ENCODE peak calls at places on chromosome 3, in nine cellular contexts. M is sigmoid colon, F is fibroblast of the aortic adventitia, L is fibroblast of pulmonary artery, X is cardiac fibroblast, I is tibial artery, K is IMR-90, D is upper lobe of right lung, J is Peyer's patch. S is an unnamed sample.

GRCh38 chr3:127009531-127009930 is 26.6 kb downstream of the PLXNA1 start:
- DNase-seq in J (no peak), L (no peak), I (no peak), X (no peak), K (no peak), F (no peak), D (no peak), M (no peak), S (no peak)

GRCh38 chr3:149003653-149004305 is 12.4 kb downstream of the GYG1 start:
- DNase-seq in L (no peak), J (no peak), M (no peak), X (no peak), F (no peak), D (no peak), K (no peak), I (no peak), S (no peak)

GRCh38 chr3:171190668-171191067 is 164.1 kb upstream of the SLC2A2 start:
- DNase-seq in J (no peak), I (no peak), D (no peak), M (no peak), X (no peak), F (no peak), K (peak; percentile 49), L (no peak), S (no peak)

GRCh38 chr3:7518471-7518870 is 657.6 kb downstream of the GRM7 start:
- DNase-seq in I (no peak), J (no peak), D (no peak), K (no peak), L (peak; percentile 74), F (peak; percentile 9), M (no peak), X (peak; percentile 85), S (no peak)

GRCh38 chr3:161233557-161233956 is 12.4 kb downstream of the NMD3 start:
- DNase-seq in K (peak; percentile 63), L (peak; percentile 29), X (no peak), M (no peak), D (no peak), F (peak; percentile 17), I (no peak), J (no peak), S (no peak)

GRCh38 chr3:197466586-197467399 is 89.0 kb downstream of the BDH1 start:
- DNase-seq in K (peak; percentile 72), J (no peak), M (no peak), I (no peak), D (peak; percentile 36), F (peak; percentile 58), L (peak; percentile 55), X (peak; percentile 57), S (peak; percentile 59)

GRCh38 chr3:47658444-47658843 is 79.8 kb upstream of the CSPG5 start:
- DNase-seq in J (no peak), I (no peak), L (no peak), M (no peak), D (no peak), X (no peak), F (no peak), K (no peak), S (no peak)

GRCh38 chr3:10234526-10235230 is 13.6 kb upstream of the TATDN2 start:
- DNase-seq in L (no peak), I (no peak), K (no peak), F (no peak), X (no peak), D (no peak), J (no peak), M (no peak), S (no peak)

GRCh38 chr3:161035711-161036110 is 69.4 kb downstream of the B3GALNT1 start:
- DNase-seq in J (no peak), M (no peak), D (no peak), K (no peak), L (peak; percentile 85), F (peak; percentile 74), X (peak; percentile 49), I (no peak), S (peak; percentile 81)

GRCh38 chr3:111712294-111713180 is 117.4 kb upstream of the ZBED2 start:
- DNase-seq in D (no peak), K (no peak), M (peak; percentile 72), J (no peak), X (no peak), L (no peak), I (peak; percentile 76), F (peak; percentile 47), S (no peak)

GRCh38 chr3:66413151-66413751 is 87.6 kb downstream of the LRIG1 start:
- DNase-seq in F (peak; percentile 78), X (no peak), J (no peak), I (no peak), K (peak; percentile 100), M (no peak), L (peak; percentile 29), D (no peak), S (peak; percentile 82)

GRCh38 chr3:38116471-38117162 is 20.3 kb downstream of the ACAA1 start:
- DNase-seq in L (no peak), M (peak; percentile 52), J (no peak), D (no peak), F (no peak), I (peak; percentile 59), X (no peak), K (no peak), S (no peak)

GRCh38 chr3:182686033-182686886 is 107.0 kb upstream of the ATP11B start:
- DNase-seq in I (no peak), X (no peak), J (no peak), D (no peak), L (no peak), F (no peak), M (no peak), K (no peak), S (no peak)

GRCh38 chr3:134330895-134331810 is 43.1 kb downstream of the AMOTL2 start:
- DNase-seq in K (peak; percentile 71), J (no peak), X (peak; percentile 86), I (peak; percentile 79), F (peak; percentile 93), L (peak; percentile 60), M (peak; percentile 85), D (no peak), S (peak; percentile 43)

GRCh38 chr3:72123908-72124441 is 339.0 kb upstream of the PROK2 start:
- DNase-seq in L (peak; percentile 96), X (peak; percentile 93), M (peak; percentile 81), F (peak; percentile 99), D (no peak), K (peak; percentile 78), J (no peak), I (peak; percentile 93), S (peak; percentile 90)

DNA sequence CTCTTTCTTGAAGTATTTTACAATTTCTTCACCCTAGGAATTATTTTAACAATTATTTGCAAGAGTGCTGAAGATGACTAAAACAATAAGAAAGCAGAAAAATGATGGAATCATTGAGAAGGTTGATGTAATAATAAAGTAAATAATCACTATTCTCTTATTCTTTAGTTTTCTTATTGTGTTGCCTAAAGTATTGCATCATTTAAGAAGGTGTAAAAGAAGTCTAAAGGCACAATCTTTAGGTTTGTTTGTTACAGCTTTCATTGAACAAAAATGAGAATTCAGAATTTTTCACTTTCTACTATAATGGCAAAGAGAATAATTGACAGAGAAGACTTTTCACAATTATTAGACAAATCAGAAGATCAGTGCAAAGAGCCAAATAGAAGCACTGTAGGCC is 65.2 kb downstream of the ASTE1 start:
- DNase-seq in J (no peak), X (no peak), F (no peak), I (no peak), M (no peak), L (no peak), D (no peak), K (no peak), S (no peak)
- H3K4me3 ChIP-seq in J (no peak overlapping the region), X (no peak overlapping the region), F (no peak overlapping the region), I (no peak overlapping the region), M (no peak overlapping the region), L (no peak overlapping the region), D (no peak overlapping the region), K (no peak overlapping the region), S (no peak overlapping the region)

GRCh38 chr3:40523781-40524180 is 979 bp upstream of the ZNF621 start:
- DNase-seq in D (no peak), I (no peak), X (peak; percentile 7), L (no peak), F (no peak), J (no peak), K (no peak), M (no peak), S (no peak)
- H3K4me3 ChIP-seq in D (peak overlapping the region; percentile 76), I (peak overlapping the region; percentile 94), X (no peak overlapping the region), L (no peak overlapping the region), F (no peak overlapping the region), J (no peak overlapping the region), K (no peak overlapping the region), M (no peak overlapping the region), S (no peak overlapping the region)

GRCh38 chr3:168884353-168884903 is 779.1 kb downstream of the MECOM start:
- DNase-seq in J (no peak), X (peak; percentile 90), D (no peak), I (no peak), M (no peak), F (peak; percentile 95), L (peak; percentile 93), K (peak; percentile 87), S (peak; percentile 91)
- H3K4me3 ChIP-seq in J (no peak overlapping the region), X (no peak overlapping the region), D (no peak overlapping the region), I (no peak overlapping the region), M (no peak overlapping the region), F (no peak overlapping the region), L (no peak overlapping the region), K (no peak overlapping the region), S (no peak overlapping the region)

GRCh38 chr3:178538065-178538464 is 1.8 kb downstream of the KCNMB2 start:
- DNase-seq in M (no peak), J (no peak), K (no peak), L (no peak), I (no peak), X (no peak), F (no peak), D (no peak), S (no peak)

GRCh38 chr3:178540184-178540583 is 3.9 kb downstream of the KCNMB2 start:
- DNase-seq in K (no peak), F (no peak), M (no peak), J (no peak), L (no peak), I (no peak), X (no peak), D (no peak), S (no peak)

GRCh38 chr3:178536271-178537079 is at the start of gene KCNMB2:
- DNase-seq in F (peak; percentile 6), M (no peak), L (peak; percentile 29), J (no peak), I (no peak), K (no peak), X (peak; percentile 18), D (no peak), S (peak; percentile 11)

GRCh38 chr3:178532414-178532813 is 3.8 kb upstream of the KCNMB2 start:
- DNase-seq in M (no peak), X (peak; percentile 11), F (no peak), K (no peak), J (no peak), L (peak; percentile 22), I (no peak), D (no peak), S (no peak)

DNA sequence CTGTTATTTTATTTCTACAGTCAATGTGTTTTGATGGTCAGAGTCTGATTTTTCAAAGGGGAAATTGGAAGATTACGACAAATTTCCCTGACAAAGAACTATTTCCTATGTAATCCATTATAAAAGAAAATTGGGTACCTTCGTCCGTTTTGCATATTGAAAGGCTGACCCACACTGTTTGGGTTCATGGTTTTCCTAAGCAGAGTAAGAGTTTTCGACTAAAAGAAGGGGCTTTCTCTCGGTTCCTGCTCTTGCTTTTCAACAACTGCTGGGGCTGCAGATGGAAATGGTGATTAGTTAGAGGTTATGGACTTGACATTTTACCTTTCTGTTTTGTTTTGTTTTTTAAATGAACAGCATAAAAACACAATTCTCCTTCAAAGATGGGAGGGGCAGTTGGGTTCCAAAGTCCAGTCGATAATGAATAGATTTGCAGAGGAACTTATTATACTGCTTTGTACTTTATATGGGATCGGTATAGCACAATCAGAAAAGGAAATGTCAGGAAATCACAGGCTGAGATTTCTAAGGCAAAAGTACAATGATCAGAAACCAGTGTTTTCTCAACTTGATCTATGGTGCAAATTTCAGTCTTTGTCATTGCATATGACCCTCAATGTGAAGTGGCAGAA is 1.0 kb downstream of the KCNMB2 start:
- DNase-seq in M (no peak), X (no peak), J (no peak), I (no peak), L (no peak), F (no peak), D (no peak), K (no peak), S (no peak)
- H3K4me3 ChIP-seq in M (peak overlapping the region; percentile 11), X (no peak overlapping the region), J (no peak overlapping the region), I (peak overlapping the region; percentile 39), L (no peak overlapping the region), F (no peak overlapping the region), D (peak overlapping the region; percentile 39), K (no peak overlapping the region), S (peak overlapping the region; percentile 49)